ENCODE peak calls at places on chromosomes 12 and 14, in eight cellular contexts. I is transverse colon, X is foreskin keratinocyte, T is heart left ventricle, G is Peyer's patch, N is sigmoid colon, V is heart right ventricle, D is GM23248. Q is an unnamed sample.

GRCh38 chr12:92539966-92540791 is 162.6 kb upstream of the PLEKHG7 start:
- DNase-seq in I (no peak), X (no peak), T (peak; percentile 47), G (no peak), N (peak; percentile 65), V (peak; percentile 26), D (no peak), Q (no peak)

GRCh38 chr12:104951759-104952509 is 6.2 kb downstream of the SLC41A2 start:
- DNase-seq in I (no peak), X (no peak), T (no peak), G (no peak), N (no peak), V (no peak), D (peak; percentile 39), Q (no peak)

GRCh38 chr12:122987086-122987951 is 6.8 kb downstream of the ARL6IP4 start:
- DNase-seq in I (no peak), X (no peak), T (no peak), G (no peak), N (no peak), V (no peak), D (no peak), Q (no peak)

GRCh38 chr12:57173089-57173488 is 25.7 kb upstream of the LRP1-AS start:
- DNase-seq in I (no peak), X (no peak), T (no peak), G (no peak), N (no peak), V (no peak), D (peak; percentile 52), Q (no peak)

GRCh38 chr12:131494741-131495524 is 216.0 kb upstream of the SFSWAP start:
- DNase-seq in I (no peak), X (no peak), T (no peak), G (no peak), N (no peak), V (no peak), D (no peak), Q (no peak)

GRCh38 chr12:116313194-116313910 is 35.9 kb upstream of the MED13L start:
- DNase-seq in I (no peak), X (no peak), T (no peak), G (no peak), N (no peak), V (no peak), D (no peak), Q (no peak)

GRCh38 chr12:25500651-25501050 is 52.4 kb downstream of the LMNTD1 start:
- DNase-seq in I (no peak), X (peak; percentile 45), T (no peak), G (no peak), N (no peak), V (no peak), D (peak; percentile 73), Q (no peak)

GRCh38 chr12:115846516-115846915 is 431.0 kb downstream of the MED13L start:
- DNase-seq in I (no peak), X (no peak), T (no peak), G (no peak), N (no peak), V (no peak), D (no peak), Q (no peak)

GRCh38 chr14:30751646-30752416 is 122.5 kb upstream of the COCH start:
- DNase-seq in I (no peak), X (no peak), T (no peak), G (no peak), N (no peak), V (no peak), D (no peak), Q (no peak)

GRCh38 chr12:26524862-26525465 is 308.0 kb downstream of the ITPR2 start:
- DNase-seq in I (peak; percentile 10), X (peak; percentile 29), T (no peak), G (no peak), N (no peak), V (no peak), D (peak; percentile 24), Q (no peak)

GRCh38 chr14:100893760-100894159 is 9.8 kb downstream of the RTL1 start:
- DNase-seq in I (no peak), X (no peak), T (no peak), G (peak; percentile 34), N (peak; percentile 35), V (no peak), D (no peak), Q (no peak)

GRCh38 chr12:84561362-84561761 is 351.2 kb downstream of the SLC6A15 start:
- DNase-seq in I (no peak), X (no peak), T (no peak), G (no peak), N (no peak), V (no peak), D (peak; percentile 33), Q (no peak)

GRCh38 chr12:53064613-53065415 is 14.4 kb downstream of the SPRYD3 start:
- DNase-seq in I (no peak), X (no peak), T (no peak), G (peak; percentile 44), N (peak; percentile 68), V (peak; percentile 14), D (no peak), Q (no peak)

GRCh38 chr12:115898670-115899069 is 378.8 kb downstream of the MED13L start:
- DNase-seq in I (no peak), X (no peak), T (no peak), G (no peak), N (no peak), V (no peak), D (no peak), Q (no peak)

GRCh38 chr14:101603096-101603495 is 41.8 kb downstream of the DIO3 start:
- DNase-seq in I (peak; percentile 1), X (no peak), T (no peak), G (no peak), N (no peak), V (no peak), D (no peak), Q (no peak)

GRCh38 chr12:104930388-104931326 is 27.4 kb downstream of the SLC41A2 start:
- DNase-seq in I (no peak), X (peak; percentile 77), T (no peak), G (no peak), N (no peak), V (no peak), D (peak; percentile 83), Q (no peak)

GRCh38 chr12:1443421-1444141 is 150.8 kb downstream of the FBXL14 start:
- DNase-seq in I (no peak), X (peak; percentile 39), T (no peak), G (no peak), N (peak; percentile 65), V (no peak), D (peak; percentile 84), Q (no peak)

GRCh38 chr14:57479197-57479596 is 14.5 kb downstream of the CCDC198 start:
- DNase-seq in I (no peak), X (no peak), T (no peak), G (no peak), N (no peak), V (no peak), D (no peak), Q (no peak)

GRCh38 chr14:91369628-91370445 is 47.8 kb downstream of the CCDC88C start:
- DNase-seq in I (no peak), X (peak; percentile 55), T (no peak), G (no peak), N (no peak), V (no peak), D (peak; percentile 39), Q (no peak)

GRCh38 chr14:84825481-84825880 is 704.5 kb upstream of the FLRT2 start:
- DNase-seq in I (no peak), X (peak; percentile 89), T (no peak), G (no peak), N (no peak), V (no peak), D (peak; percentile 27), Q (no peak)

GRCh38 chr12:108313609-108314331 is 25.3 kb downstream of the CMKLR1 start:
- DNase-seq in I (peak; percentile 29), X (no peak), T (peak; percentile 53), G (no peak), N (no peak), V (peak; percentile 51), D (no peak), Q (no peak)

GRCh38 chr12:26493656-26494055 is 298.3 kb downstream of the SSPN start:
- DNase-seq in I (no peak), X (peak; percentile 80), T (no peak), G (no peak), N (no peak), V (no peak), D (no peak), Q (no peak)

DNA sequence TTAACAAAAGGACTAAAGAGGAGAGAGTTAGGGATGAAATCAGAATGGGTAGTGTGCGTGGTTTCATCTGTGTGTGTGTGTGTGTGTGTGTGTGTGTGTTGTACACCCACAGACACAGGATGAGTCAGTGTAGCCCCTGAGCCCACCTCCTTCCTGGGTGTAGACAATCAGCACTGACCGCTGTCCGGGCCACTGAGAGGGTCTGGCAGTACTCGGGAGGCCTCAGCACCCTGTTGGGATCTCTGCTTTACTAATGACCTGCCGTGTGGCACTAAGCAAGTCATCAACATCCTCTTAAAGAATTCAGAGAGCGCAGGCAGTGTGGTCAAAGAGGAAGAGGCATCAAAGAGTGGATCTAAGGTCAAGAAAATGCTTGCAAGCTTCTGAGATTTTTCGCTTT is 112.6 kb downstream of the PRMT8 start:
- DNase-seq in I (no peak), X (no peak), T (no peak), G (no peak), N (peak; percentile 40), V (no peak), D (no peak), Q (no peak)
- H3K27ac ChIP-seq in I (no peak overlapping the region), X (no peak overlapping the region), T (no peak overlapping the region), G (no peak overlapping the region), N (no peak overlapping the region), V (no peak overlapping the region), D (no peak overlapping the region), Q (no peak overlapping the region)

DNA sequence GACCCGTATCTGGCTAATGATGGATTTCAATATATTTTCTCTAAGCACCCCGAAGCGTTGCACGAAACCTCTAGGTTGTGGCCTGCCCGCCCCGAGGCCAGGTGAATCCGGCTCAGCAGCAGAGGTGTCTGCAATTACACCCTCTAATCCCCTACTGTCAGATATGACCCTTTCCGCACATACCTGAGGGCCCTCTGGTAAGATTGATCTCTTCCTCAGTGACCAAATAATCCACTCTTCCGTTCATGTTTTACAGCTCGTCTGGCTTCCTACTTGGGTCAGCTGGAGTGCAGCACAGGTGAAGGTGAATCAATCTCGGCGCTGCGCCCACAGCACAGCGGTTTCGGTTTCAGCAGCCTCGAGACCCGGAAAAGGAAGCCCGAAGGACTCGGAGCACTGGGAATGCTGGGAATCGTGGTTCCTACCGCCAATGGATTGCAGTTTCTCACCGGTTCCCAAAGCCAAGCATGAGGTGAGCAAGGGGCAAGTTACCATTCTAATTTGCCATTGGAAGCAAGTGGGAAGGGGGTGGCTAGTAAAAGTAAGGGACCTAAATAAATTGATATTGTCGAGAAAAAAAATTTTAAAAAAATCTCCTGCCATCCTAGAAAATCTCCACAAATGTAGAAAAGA is at the start of gene SYNJ2BP:
- DNase-seq in I (peak; percentile 88), X (peak; percentile 86), T (peak; percentile 77), G (peak; percentile 87), N (peak; percentile 80), V (peak; percentile 74), D (peak; percentile 86), Q (peak; percentile 6)
- H3K27ac ChIP-seq in I (peak within 1 kb of the TSS; percentile 89), X (peak within 1 kb of the TSS; percentile 6), T (peak within 1 kb of the TSS; percentile 71), G (peak within 1 kb of the TSS; percentile 66), N (peak within 1 kb of the TSS; percentile 59), V (peak within 1 kb of the TSS; percentile 68), D (peak within 1 kb of the TSS; percentile 38), Q (peak within 1 kb of the TSS; percentile 54)

GRCh38 chr12:69150796-69151127 is 88.6 kb upstream of the CPSF6 start:
- DNase-seq in I (no peak), X (no peak), T (no peak), G (no peak), N (no peak), V (no peak), D (no peak), Q (no peak)
- H3K27ac ChIP-seq in I (peak overlapping the region; percentile 83), X (no peak overlapping the region), T (no peak overlapping the region), G (no peak overlapping the region), N (no peak overlapping the region), V (no peak overlapping the region), D (no peak overlapping the region), Q (no peak overlapping the region)

GRCh38 chr12:49260831-49261363 is 4.0 kb upstream of the TUBA1C start:
- DNase-seq in I (no peak), X (no peak), T (no peak), G (no peak), N (no peak), V (no peak), D (no peak), Q (no peak)
- H3K27ac ChIP-seq in I (no peak overlapping the region), X (no peak overlapping the region), T (no peak overlapping the region), G (no peak overlapping the region), N (peak overlapping the region; percentile 31), V (peak overlapping the region; percentile 33), D (peak overlapping the region; percentile 61), Q (peak overlapping the region; percentile 24)